ENCODE peak calls at places on chromosomes 6 and 20, in nine cellular contexts. E, T, U, P, W, K, H, M and B are unnamed samples.

GRCh38 chr6:11744753-11745152 is 33.9 kb downstream of the ADTRP start:
- DNase-seq in E (no peak), T (peak), U (no peak), P (peak), W (no peak), K (no peak), H (no peak), M (peak), B (no peak)

GRCh38 chr6:64280569-64280968 is 645.0 kb downstream of the PHF3 start:
- DNase-seq in E (no peak), T (peak), U (no peak), P (no peak), W (peak), K (no peak), H (peak), M (no peak), B (no peak)

GRCh38 chr20:38843346-38843745 is 37.8 kb downstream of the PPP1R16B start:
- DNase-seq in E (no peak), T (no peak), U (no peak), P (no peak), W (no peak), K (no peak), H (peak), M (no peak), B (no peak)

GRCh38 chr6:170532867-170533488 is 20.1 kb downstream of the PSMB1 start:
- DNase-seq in E (peak), T (peak), U (no peak), P (no peak), W (no peak), K (no peak), H (no peak), M (no peak), B (no peak)

GRCh38 chr6:150373260-150373701 is 4.5 kb downstream of the IYD start:
- DNase-seq in E (no peak), T (no peak), U (no peak), P (peak), W (peak), K (no peak), H (no peak), M (no peak), B (no peak)

GRCh38 chr6:144266091-144266649 is 19.0 kb upstream of the UTRN start:
- DNase-seq in E (peak), T (peak), U (no peak), P (peak), W (peak), K (no peak), H (no peak), M (peak), B (no peak)

GRCh38 chr6:151059612-151060095 is 180.1 kb upstream of the AKAP12 start:
- DNase-seq in E (no peak), T (peak), U (no peak), P (no peak), W (no peak), K (no peak), H (no peak), M (no peak), B (no peak)

GRCh38 chr6:112330071-112330876 is 16.9 kb upstream of the RFPL4B start:
- DNase-seq in E (no peak), T (peak), U (no peak), P (no peak), W (peak), K (no peak), H (no peak), M (no peak), B (no peak)

GRCh38 chr6:52725530-52726192 is 37.6 kb downstream of the GSTA2 start:
- DNase-seq in E (no peak), T (peak), U (no peak), P (no peak), W (peak), K (no peak), H (no peak), M (no peak), B (no peak)

GRCh38 chr20:50050214-50050613 is 62.7 kb downstream of the UBE2V1 start:
- DNase-seq in E (no peak), T (no peak), U (no peak), P (no peak), W (no peak), K (no peak), H (no peak), M (no peak), B (no peak)

GRCh38 chr20:59776059-59776603 is 157.3 kb downstream of the SYCP2 start:
- DNase-seq in E (peak), T (no peak), U (no peak), P (no peak), W (no peak), K (no peak), H (no peak), M (no peak), B (no peak)

GRCh38 chr6:38039497-38039896 is 220.0 kb downstream of the ZFAND3 start:
- DNase-seq in E (no peak), T (peak), U (no peak), P (no peak), W (no peak), K (no peak), H (no peak), M (no peak), B (no peak)

GRCh38 chr20:63116412-63117106 is 99.4 kb downstream of the YTHDF1 start:
- DNase-seq in E (no peak), T (peak), U (no peak), P (no peak), W (peak), K (no peak), H (peak), M (no peak), B (no peak)

GRCh38 chr6:143187173-143187908 is 126.7 kb downstream of the AIG1 start:
- DNase-seq in E (no peak), T (peak), U (no peak), P (peak), W (peak), K (no peak), H (no peak), M (no peak), B (no peak)

GRCh38 chr6:63440057-63440456 is 120.3 kb upstream of the LGSN start:
- DNase-seq in E (no peak), T (no peak), U (no peak), P (no peak), W (no peak), K (no peak), H (no peak), M (no peak), B (no peak)

GRCh38 chr6:15800821-15801617 is 138.2 kb upstream of the DTNBP1 start:
- DNase-seq in E (no peak), T (no peak), U (no peak), P (no peak), W (no peak), K (no peak), H (no peak), M (no peak), B (no peak)

GRCh38 chr6:158057213-158057987 is 75.7 kb downstream of the SYNJ2 start:
- DNase-seq in E (no peak), T (peak), U (no peak), P (peak), W (peak), K (peak), H (peak), M (no peak), B (peak)

GRCh38 chr20:64024141-64024990 is 11.6 kb upstream of the C20orf204 start:
- DNase-seq in E (no peak), T (no peak), U (no peak), P (no peak), W (no peak), K (no peak), H (no peak), M (no peak), B (no peak)

GRCh38 chr6:23775127-23775526 is 350.9 kb upstream of the NRSN1 start:
- DNase-seq in E (no peak), T (peak), U (no peak), P (peak), W (no peak), K (no peak), H (no peak), M (no peak), B (no peak)

GRCh38 chr6:27986928-27987725 is 30.1 kb downstream of the OR2B6 start:
- DNase-seq in E (no peak), T (peak), U (no peak), P (peak), W (peak), K (no peak), H (no peak), M (no peak), B (no peak)

GRCh38 chr6:75368151-75368779 is 83.7 kb upstream of the TMEM30A start:
- DNase-seq in E (no peak), T (no peak), U (no peak), P (no peak), W (peak), K (no peak), H (no peak), M (peak), B (no peak)

GRCh38 chr20:17505664-17506517 is 25.3 kb downstream of the BFSP1 start:
- DNase-seq in E (no peak), T (peak), U (no peak), P (peak), W (peak), K (peak), H (peak), M (no peak), B (peak)

GRCh38 chr6:18055714-18056382 is 66.6 kb downstream of the NHLRC1 start:
- DNase-seq in E (no peak), T (no peak), U (no peak), P (no peak), W (peak), K (no peak), H (no peak), M (no peak), B (no peak)

GRCh38 chr6:145155873-145156782 is 579.2 kb downstream of the EPM2A start:
- DNase-seq in E (no peak), T (no peak), U (no peak), P (no peak), W (no peak), K (no peak), H (no peak), M (no peak), B (no peak)

GRCh38 chr6:48658910-48659309 is 547.9 kb upstream of the PTCHD4 start:
- DNase-seq in E (no peak), T (no peak), U (no peak), P (no peak), W (no peak), K (no peak), H (no peak), M (no peak), B (no peak)

GRCh38 chr20:13418263-13419229 is 197.5 kb downstream of the ISM1 start:
- DNase-seq in E (no peak), T (peak), U (no peak), P (no peak), W (no peak), K (no peak), H (no peak), M (no peak), B (no peak)

GRCh38 chr6:154558513-154558912 is 48.0 kb upstream of the CNKSR3 start:
- DNase-seq in E (no peak), T (no peak), U (no peak), P (no peak), W (no peak), K (no peak), H (no peak), M (no peak), B (no peak)

GRCh38 chr20:23658336-23658735 is 20.6 kb upstream of the CST3 start:
- DNase-seq in E (no peak), T (no peak), U (no peak), P (no peak), W (no peak), K (no peak), H (no peak), M (no peak), B (no peak)

GRCh38 chr6:71012871-71013456 is 56.1 kb upstream of the B3GAT2 start:
- DNase-seq in E (peak), T (peak), U (no peak), P (peak), W (peak), K (no peak), H (no peak), M (no peak), B (no peak)

GRCh38 chr6:90687751-90688380 is 101.0 kb upstream of the MAP3K7 start:
- DNase-seq in E (no peak), T (no peak), U (no peak), P (no peak), W (no peak), K (no peak), H (no peak), M (no peak), B (no peak)

GRCh38 chr6:82144852-82145332 is 102.7 kb downstream of the IBTK start:
- DNase-seq in E (no peak), T (peak), U (no peak), P (peak), W (peak), K (no peak), H (no peak), M (no peak), B (no peak)

GRCh38 chr20:51529758-51530157 is 12.8 kb downstream of the NFATC2 start:
- DNase-seq in E (no peak), T (no peak), U (no peak), P (no peak), W (no peak), K (no peak), H (peak), M (no peak), B (no peak)

GRCh38 chr6:152932865-152933264 is 50.0 kb downstream of the FBXO5 start:
- DNase-seq in E (no peak), T (no peak), U (no peak), P (no peak), W (no peak), K (no peak), H (no peak), M (no peak), B (no peak)

GRCh38 chr6:111105578-111105977 is 18.3 kb downstream of the SLC16A10 start:
- DNase-seq in E (no peak), T (peak), U (no peak), P (no peak), W (peak), K (no peak), H (peak), M (peak), B (peak)

GRCh38 chr20:21513181-21513663 is 642 bp downstream of the NKX2-2 start:
- DNase-seq in E (no peak), T (no peak), U (no peak), P (no peak), W (no peak), K (no peak), H (no peak), M (no peak), B (no peak)